ENCODE peak calls at places on chromosomes 6 and 20, in five cellular contexts. N is breast epithelium, G is A549, U is suprapubic skin, P is adrenal gland. C is an unnamed sample.

GRCh38 chr6:108653864-108654402 is 93.2 kb downstream of the FOXO3 start:
- DNase-seq in N (no peak), G (no peak), U (no peak), P (peak; percentile 34), C (no peak)

GRCh38 chr20:16530201-16530681 is 43.0 kb downstream of the KIF16B start:
- DNase-seq in N (no peak), G (peak; percentile 92), U (no peak), P (peak; percentile 73), C (no peak)

GRCh38 chr6:107511410-107512070 is 21.6 kb downstream of the SOBP start:
- DNase-seq in N (no peak), G (no peak), U (no peak), P (no peak), C (no peak)

GRCh38 chr20:63351811-63352591 is 9.1 kb downstream of the CHRNA4 start:
- DNase-seq in N (no peak), G (no peak), U (no peak), P (peak; percentile 32), C (no peak)

GRCh38 chr6:89009624-89010059 is 46.2 kb upstream of the RNGTT start:
- DNase-seq in N (no peak), G (no peak), U (no peak), P (no peak), C (no peak)

GRCh38 chr6:108736832-108737231 is 111.4 kb upstream of the ARMC2 start:
- DNase-seq in N (no peak), G (peak; percentile 42), U (peak; percentile 54), P (no peak), C (no peak)

GRCh38 chr20:52493177-52493711 is 301.7 kb upstream of the ZFP64 start:
- DNase-seq in N (no peak), G (no peak), U (no peak), P (peak; percentile 32), C (no peak)

GRCh38 chr6:164039954-164040375 is 625.4 kb downstream of the QKI start:
- DNase-seq in N (no peak), G (no peak), U (no peak), P (peak; percentile 58), C (no peak)

GRCh38 chr6:2999005-2999620 is 581 bp upstream of the NQO2 start:
- DNase-seq in N (no peak), G (peak; percentile 72), U (peak; percentile 91), P (peak; percentile 93), C (peak; percentile 96)

GRCh38 chr6:13383280-13384163 is 55.2 kb upstream of the TBC1D7 start:
- DNase-seq in N (no peak), G (peak; percentile 29), U (peak; percentile 16), P (no peak), C (no peak)

GRCh38 chr6:42507901-42508300 is 55.9 kb upstream of the UBR2 start:
- DNase-seq in N (no peak), G (no peak), U (no peak), P (no peak), C (no peak)

GRCh38 chr20:61516398-61517208 is 264.5 kb downstream of the CDH4 start:
- DNase-seq in N (no peak), G (no peak), U (no peak), P (no peak), C (no peak)

GRCh38 chr6:108837236-108837971 is 10.8 kb upstream of the ARMC2 start:
- DNase-seq in N (no peak), G (no peak), U (no peak), P (no peak), C (no peak)

GRCh38 chr6:155538708-155539107 is 83.1 kb upstream of the NOX3 start:
- DNase-seq in N (no peak), G (no peak), U (no peak), P (no peak), C (no peak)

DNA sequence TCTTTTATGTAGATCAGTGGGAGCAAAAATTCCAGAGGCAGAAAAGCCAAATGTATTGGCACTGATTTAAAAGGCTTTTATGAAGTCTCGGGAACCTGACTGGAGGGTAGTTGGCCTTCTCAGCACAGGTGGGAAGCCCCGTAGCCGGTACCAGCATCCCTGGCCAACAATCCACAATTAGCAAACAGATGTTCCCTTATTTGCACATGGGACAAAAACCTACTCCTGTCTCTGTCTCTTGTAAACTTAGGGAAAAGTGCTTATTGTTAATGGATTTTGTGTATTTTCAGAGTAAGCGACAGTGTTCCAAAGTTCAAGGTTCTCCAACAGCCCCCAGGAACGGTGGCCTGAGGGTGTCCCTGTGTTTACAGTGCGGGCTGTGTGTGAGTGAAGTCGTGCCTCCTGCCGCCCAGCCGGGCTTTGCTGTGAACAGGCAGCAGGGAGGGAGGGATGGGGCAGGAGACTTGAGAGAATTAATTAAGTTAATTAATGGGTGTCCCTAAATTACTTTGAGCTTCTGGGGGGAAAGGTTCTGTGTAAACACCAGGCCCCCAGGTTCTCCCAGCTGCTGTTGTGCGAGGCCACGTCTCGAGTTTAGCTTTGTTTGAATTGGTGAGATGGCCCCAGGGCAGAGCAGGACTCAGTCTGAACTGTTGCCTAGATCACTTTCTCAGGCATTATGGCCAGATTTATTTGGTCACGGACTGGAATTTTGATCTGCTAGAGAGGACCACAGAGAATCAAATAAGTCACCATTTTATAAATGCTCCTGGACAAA is 3.9 kb downstream of the SYNJ2 start:
- DNase-seq in N (peak; percentile 68), G (no peak), U (no peak), P (no peak), C (no peak)
- H3K4me1 ChIP-seq in N (peaks cover 21% of the 10 kb centered on the region), G (peaks cover 76% of the 10 kb centered on the region), U (peaks cover 48% of the 10 kb centered on the region), P (peaks cover 42% of the 10 kb centered on the region), C (peaks cover 52% of the 10 kb centered on the region)

GRCh38 chr6:86936834-86937218 is 502 bp upstream of the HTR1E start:
- DNase-seq in N (no peak), G (no peak), U (no peak), P (no peak), C (no peak)
- TF ChIP-seq CTCF in N (no peak), G (no peak), U (no peak), P (no peak), C (no peak)

GRCh38 chr6:73513496-73513854 is 7.4 kb downstream of the EEF1A1 start:
- DNase-seq in N (no peak), G (peak; percentile 20), U (no peak), P (no peak), C (no peak)

GRCh38 chr6:73515204-73516101 is 5.4 kb downstream of the EEF1A1 start:
- DNase-seq in N (no peak), G (peak; percentile 80), U (no peak), P (peak; percentile 65), C (no peak)

GRCh38 chr6:73519943-73520687 is 717 bp downstream of the EEF1A1 start:
- DNase-seq in N (peak; percentile 73), G (peak; percentile 72), U (peak; percentile 88), P (peak; percentile 84), C (no peak)

GRCh38 chr6:73514746-73515110 is 6.1 kb downstream of the EEF1A1 start:
- DNase-seq in N (no peak), G (peak; percentile 33), U (no peak), P (no peak), C (no peak)

DNA sequence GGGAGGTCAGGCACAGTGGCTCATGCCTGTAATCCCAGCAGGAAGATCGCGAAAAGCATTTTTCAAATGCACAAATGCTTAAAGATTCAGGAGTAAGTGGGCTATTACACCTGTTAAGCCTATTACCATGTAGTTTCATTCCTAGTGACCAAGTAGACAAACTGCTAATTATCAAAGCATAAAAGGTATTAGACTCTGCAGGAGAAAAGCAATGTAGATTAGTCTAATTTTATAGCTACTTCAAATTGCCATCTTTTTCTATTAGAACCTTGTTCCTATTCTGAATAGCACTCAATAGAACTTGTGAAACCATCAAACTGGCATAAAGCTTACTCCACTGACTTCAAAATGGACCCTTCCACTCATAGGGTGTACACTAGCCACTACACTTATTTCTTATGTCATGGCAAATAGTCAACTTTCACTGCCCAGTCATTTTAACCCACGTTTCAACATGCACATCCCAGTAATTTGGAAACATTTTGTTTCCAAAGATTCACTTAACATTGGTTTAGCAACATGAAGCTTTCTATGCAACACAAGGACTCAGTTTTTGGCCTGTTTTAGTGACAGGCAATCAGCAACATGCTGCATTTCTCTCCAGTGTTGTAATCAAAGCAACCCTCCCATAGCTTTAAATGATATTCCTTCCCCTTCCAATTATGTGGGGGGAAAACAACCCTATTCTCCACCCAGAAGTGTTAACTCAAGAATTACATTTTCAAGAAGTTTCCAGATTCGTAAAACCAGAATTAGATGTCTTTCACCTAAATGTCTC is 3.9 kb downstream of the EEF1A1 start:
- DNase-seq in N (no peak), G (no peak), U (no peak), P (no peak), C (no peak)
- TF ChIP-seq POLR2A in N (no peak), G (no peak), U (no peak), P (peak; percentile 18), C (no peak)

GRCh38 chr20:44579313-44580090 is 2.9 kb upstream of the PKIG start:
- DNase-seq in N (no peak), G (no peak), U (no peak), P (no peak), C (no peak)

GRCh38 chr20:44583179-44583578 is 800 bp downstream of the PKIG start:
- DNase-seq in N (no peak), G (no peak), U (no peak), P (no peak), C (no peak)

GRCh38 chr20:44580581-44581268 is 1.7 kb upstream of the PKIG start:
- DNase-seq in N (no peak), G (no peak), U (no peak), P (peak; percentile 83), C (no peak)

GRCh38 chr20:44582321-44583025 is at the start of gene PKIG:
- DNase-seq in N (no peak), G (no peak), U (no peak), P (peak; percentile 51), C (peak; percentile 94)

DNA sequence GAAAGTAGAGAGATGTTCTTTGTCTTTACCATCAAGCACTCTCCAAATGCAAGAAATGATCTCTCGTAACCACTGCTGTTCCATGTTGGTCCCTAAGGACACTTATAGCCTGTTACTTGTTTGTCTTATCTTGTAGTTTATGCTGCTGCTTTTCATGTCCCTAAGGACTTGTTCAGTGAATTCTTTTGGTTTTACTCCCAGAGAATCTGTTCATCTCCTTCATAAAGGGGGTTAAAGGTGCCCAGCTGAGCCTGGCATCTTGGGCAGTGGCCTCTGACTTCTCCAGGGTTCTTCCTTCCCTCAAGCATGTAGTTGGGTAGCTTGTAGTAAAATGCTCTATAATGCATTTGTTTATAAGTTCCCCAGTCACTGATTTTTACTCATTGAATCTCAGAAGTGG is 864 bp upstream of the PKIG start:
- DNase-seq in N (no peak), G (no peak), U (no peak), P (no peak), C (no peak)
- H3K4me1 ChIP-seq in N (no peaks in the 10 kb centered on the region), G (peaks cover 3% of the 10 kb centered on the region), U (peaks cover 35% of the 10 kb centered on the region), P (peaks cover 63% of the 10 kb centered on the region), C (peaks cover 64% of the 10 kb centered on the region)

DNA sequence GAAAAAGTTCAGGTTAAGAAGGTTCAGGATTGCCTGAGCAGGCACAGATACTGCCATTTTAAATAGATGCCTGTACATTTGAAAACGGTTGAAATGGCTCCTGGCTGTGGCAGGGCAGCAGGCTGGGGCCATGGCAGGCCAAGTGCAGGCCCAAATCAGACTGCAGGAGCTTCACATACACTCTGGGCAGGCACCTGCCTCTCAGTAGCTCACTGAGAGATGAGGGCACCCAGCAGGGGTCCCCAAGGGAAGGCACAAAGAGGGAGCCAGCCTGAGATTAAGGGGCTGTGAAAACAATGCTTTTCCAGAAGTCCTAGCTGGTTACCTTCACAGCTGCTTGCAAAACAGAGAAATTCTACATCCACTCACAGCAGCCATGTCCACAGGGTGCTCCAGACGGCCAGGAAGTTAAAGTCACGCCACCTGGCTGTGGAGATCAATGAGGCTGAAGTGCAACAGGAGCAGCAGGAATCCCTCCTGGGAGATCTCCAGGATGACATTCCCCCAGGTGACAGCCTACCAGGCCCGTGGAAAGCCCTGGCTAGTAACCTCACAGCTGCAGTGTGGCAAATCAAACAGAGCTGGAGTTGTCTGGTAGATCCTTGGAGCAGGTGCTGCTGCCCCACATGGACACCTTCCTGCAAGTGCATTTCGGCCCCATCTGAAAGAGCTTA is 6.2 kb upstream of the RAET1E start:
- DNase-seq in N (no peak), G (no peak), U (no peak), P (peak; percentile 2), C (peak; percentile 67)
- TF ChIP-seq CTCF in N (no peak), G (no peak), U (no peak), P (no peak), C (no peak)